ENCODE peak calls at places on chromosomes 12 and 14, in four cellular contexts. Q is neuronal stem cell, A is H1, T is trophoblast cell. V is an unnamed sample.

GRCh38 chr12:3304436-3305135 is 186.4 kb upstream of the PRMT8 start:
- DNase-seq in T (no peak), A (no peak), Q (no peak), V (peak; percentile 78)

GRCh38 chr12:79413796-79414195 is 277.0 kb downstream of the PAWR start:
- DNase-seq in A (no peak), Q (no peak), T (no peak), V (no peak)

GRCh38 chr12:57754411-57755193 is at the start of gene MARCHF9:
- DNase-seq in A (peak; percentile 81), T (peak; percentile 48), Q (no peak), V (no peak)

GRCh38 chr12:111174283-111175108 is 194.4 kb downstream of the PHETA1 start:
- DNase-seq in A (no peak), T (no peak), Q (no peak), V (no peak)

GRCh38 chr14:103334644-103335603 is 887 bp downstream of the EIF5 start:
- DNase-seq in Q (peak; percentile 57), T (peak; percentile 65), A (no peak), V (peak; percentile 67)

GRCh38 chr12:114481200-114481535 is 75.2 kb upstream of the TBX5 start:
- DNase-seq in Q (no peak), A (no peak), T (no peak), V (no peak)

GRCh38 chr12:12645485-12645884 is 33.8 kb downstream of the CREBL2 start:
- DNase-seq in Q (no peak), A (no peak), T (peak; percentile 40), V (peak; percentile 26)

GRCh38 chr12:102811125-102811737 is 105.8 kb downstream of the PAH start:
- DNase-seq in T (peak; percentile 49), Q (peak; percentile 39), A (peak; percentile 66), V (peak; percentile 3)

GRCh38 chr14:27427796-27428195 is 830.0 kb upstream of the NOVA1 start:
- DNase-seq in Q (no peak), A (no peak), T (no peak), V (peak; percentile 80)

GRCh38 chr12:106750524-106750923 is 24.0 kb upstream of the RIC8B start:
- DNase-seq in Q (no peak), A (no peak), T (no peak), V (no peak)

GRCh38 chr12:32365473-32366064 is 33.8 kb upstream of the FGD4 start:
- DNase-seq in Q (peak; percentile 70), A (no peak), T (peak; percentile 95), V (peak; percentile 78)

GRCh38 chr14:92755495-92755894 is 7.1 kb upstream of the LGMN start:
- DNase-seq in T (no peak), Q (no peak), A (no peak), V (no peak)

GRCh38 chr14:73725116-73726024 is 11.2 kb upstream of the PNMA1 start:
- DNase-seq in A (no peak), Q (no peak), T (no peak), V (peak; percentile 62)

GRCh38 chr14:32606297-32606696 is 277.2 kb downstream of the AKAP6 start:
- DNase-seq in A (no peak), Q (no peak), T (no peak), V (no peak)

GRCh38 chr14:29971101-29971500 is 43.5 kb upstream of the PRKD1 start:
- DNase-seq in A (no peak), T (no peak), Q (no peak), V (no peak)

GRCh38 chr12:94134226-94134795 is 14.1 kb upstream of the PLXNC1 start:
- DNase-seq in T (peak; percentile 77), Q (no peak), A (no peak), V (peak; percentile 60)

GRCh38 chr12:24909667-24910066 is 39.2 kb downstream of the BCAT1 start:
- DNase-seq in Q (no peak), T (peak; percentile 52), A (peak; percentile 37), V (peak; percentile 96)

GRCh38 chr12:123150273-123150803 is 552 bp downstream of the PITPNM2 start:
- DNase-seq in Q (no peak), A (no peak), T (peak; percentile 38), V (peak; percentile 20)

GRCh38 chr12:127479256-127479655 is 787.7 kb upstream of the TMEM132C start:
- DNase-seq in Q (no peak), A (peak; percentile 41), T (no peak), V (no peak)

GRCh38 chr12:101686176-101686575 is 11.3 kb upstream of the CHPT1 start:
- DNase-seq in A (no peak), T (no peak), Q (no peak), V (no peak)

GRCh38 chr12:58452546-58452945 is 467.8 kb downstream of the LRIG3 start:
- DNase-seq in Q (no peak), A (no peak), T (no peak), V (peak; percentile 16)

GRCh38 chr12:68479832-68480291 is 130.8 kb upstream of the RAP1B start:
- DNase-seq in A (no peak), Q (no peak), T (no peak), V (peak; percentile 49)

GRCh38 chr12:27123642-27124041 is 41.3 kb upstream of the C12orf71 start:
- DNase-seq in Q (no peak), T (peak; percentile 35), A (no peak), V (peak; percentile 32)

GRCh38 chr14:64788706-64789105 is 84.5 kb downstream of the PLEKHG3 start:
- DNase-seq in T (peak; percentile 62), Q (no peak), A (no peak), V (peak; percentile 77)

GRCh38 chr12:106416273-106416672 is 58.7 kb downstream of the POLR3B start:
- DNase-seq in A (no peak), T (no peak), Q (peak; percentile 45), V (no peak)

GRCh38 chr12:116366456-116366776 is 88.9 kb upstream of the MED13L start:
- DNase-seq in Q (no peak), T (peak; percentile 74), A (no peak), V (no peak)

GRCh38 chr14:69288001-69288771 is 28.2 kb downstream of the GALNT16 start:
- DNase-seq in A (peak; percentile 46), T (peak; percentile 24), Q (no peak), V (peak; percentile 66)

GRCh38 chr14:20684662-20685456 is 499 bp downstream of the RNASE4 start:
- DNase-seq in A (no peak), Q (no peak), T (peak; percentile 52), V (peak; percentile 70)

GRCh38 chr14:20683125-20683895 is 1.1 kb upstream of the RNASE4 start:
- DNase-seq in A (peak; percentile 88), T (peak; percentile 89), Q (peak; percentile 89), V (peak; percentile 93)

GRCh38 chr14:20682435-20683124 is 1.8 kb upstream of the RNASE4 start:
- DNase-seq in Q (peak; percentile 82), A (peak; percentile 76), T (peak; percentile 92), V (peak; percentile 97)

GRCh38 chr14:20682127-20682434 is 2.3 kb upstream of the RNASE4 start:
- DNase-seq in A (no peak), T (no peak), Q (no peak), V (no peak)

GRCh38 chr14:20683896-20684661 is at the start of gene RNASE4:
- DNase-seq in T (peak; percentile 91), Q (peak; percentile 66), A (peak; percentile 85), V (peak; percentile 93)
- H3K4me3 ChIP-seq in T (peak within 1 kb of the TSS; percentile 76), Q (peak within 1 kb of the TSS; percentile 91), A (peak within 1 kb of the TSS; percentile 96), V (peak within 1 kb of the TSS; percentile 73)

GRCh38 chr14:37447883-37448391 is 147.1 kb downstream of the FOXA1 start:
- DNase-seq in T (no peak), A (no peak), Q (no peak), V (no peak)
- H2BK5ac ChIP-seq in T (no peak overlapping the region), A (no peak overlapping the region), Q (no peak overlapping the region), V (no peak overlapping the region)

DNA sequence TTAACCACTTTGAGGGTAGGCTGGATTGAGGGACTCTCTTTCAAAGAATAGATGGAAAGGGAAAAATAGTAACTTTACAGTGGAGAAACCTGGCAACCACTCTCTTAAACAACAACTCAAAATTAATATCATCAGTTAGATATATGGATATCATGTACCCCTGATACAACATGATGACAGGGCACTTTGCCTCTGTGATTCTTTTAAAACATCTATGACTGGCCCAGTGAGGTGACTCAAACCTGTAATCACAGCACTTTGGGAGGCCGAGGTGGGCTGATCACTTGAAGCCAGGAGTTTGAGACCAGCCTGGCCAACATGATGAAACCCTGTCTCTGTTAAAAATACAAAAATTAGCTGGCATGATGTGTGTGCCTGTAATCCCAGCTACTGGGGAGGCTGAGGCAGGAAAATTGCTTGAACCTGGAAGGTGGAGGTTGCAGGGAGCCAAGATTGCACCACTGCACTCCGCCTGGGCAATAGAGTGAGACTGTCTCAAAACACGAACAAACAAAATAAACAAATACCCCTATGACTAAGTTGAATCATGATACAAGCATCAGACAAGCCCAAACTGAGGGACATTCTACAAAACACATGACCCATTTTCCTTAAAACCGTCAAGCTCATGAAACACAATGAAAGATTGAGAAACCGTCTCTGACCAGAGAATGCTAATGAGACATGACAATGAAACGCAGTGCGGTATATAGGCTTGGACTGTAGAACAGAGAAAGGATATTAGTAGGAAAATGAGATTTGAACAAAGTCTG is 26.4 kb upstream of the SLC7A8 start:
- DNase-seq in A (no peak), T (peak; percentile 86), Q (no peak), V (peak; percentile 66)
- H2BK12ac ChIP-seq in A (peak overlapping the region; percentile 2), T (no peak overlapping the region), Q (no peak overlapping the region), V (no peak overlapping the region)

GRCh38 chr12:85281947-85282312 is 1.9 kb downstream of the ALX1 start:
- DNase-seq in Q (no peak), T (no peak), A (no peak), V (no peak)
- H3K4me3 ChIP-seq in Q (no peak overlapping the region), T (no peak overlapping the region), A (peak overlapping the region; percentile 86), V (no peak overlapping the region)

GRCh38 chr14:72524230-72524629 is 369.7 kb downstream of the DPF3 start:
- DNase-seq in T (no peak), A (no peak), Q (no peak), V (no peak)

GRCh38 chr14:72521045-72521444 is 372.9 kb downstream of the DPF3 start:
- DNase-seq in Q (no peak), A (no peak), T (no peak), V (no peak)

GRCh38 chr14:72521968-72522741 is 371.7 kb downstream of the DPF3 start:
- DNase-seq in A (no peak), T (peak; percentile 37), Q (no peak), V (peak; percentile 28)

GRCh38 chr14:72523397-72524157 is 370.3 kb downstream of the DPF3 start:
- DNase-seq in A (no peak), Q (no peak), T (no peak), V (no peak)

GRCh38 chr14:72522847-72523246 is 371.1 kb downstream of the DPF3 start:
- DNase-seq in A (no peak), Q (no peak), T (no peak), V (no peak)
- H2BK5ac ChIP-seq in A (no peak overlapping the region), Q (no peak overlapping the region), T (no peak overlapping the region), V (no peak overlapping the region)

GRCh38 chr12:119088917-119089667 is 89.6 kb upstream of the HSPB8 start:
- DNase-seq in T (no peak), A (peak; percentile 69), Q (peak; percentile 57), V (no peak)

GRCh38 chr12:119090865-119091264 is 87.9 kb upstream of the HSPB8 start:
- DNase-seq in Q (no peak), A (no peak), T (no peak), V (no peak)

GRCh38 chr12:119089668-119090013 is 89.1 kb upstream of the HSPB8 start:
- DNase-seq in T (no peak), Q (no peak), A (no peak), V (no peak)

DNA sequence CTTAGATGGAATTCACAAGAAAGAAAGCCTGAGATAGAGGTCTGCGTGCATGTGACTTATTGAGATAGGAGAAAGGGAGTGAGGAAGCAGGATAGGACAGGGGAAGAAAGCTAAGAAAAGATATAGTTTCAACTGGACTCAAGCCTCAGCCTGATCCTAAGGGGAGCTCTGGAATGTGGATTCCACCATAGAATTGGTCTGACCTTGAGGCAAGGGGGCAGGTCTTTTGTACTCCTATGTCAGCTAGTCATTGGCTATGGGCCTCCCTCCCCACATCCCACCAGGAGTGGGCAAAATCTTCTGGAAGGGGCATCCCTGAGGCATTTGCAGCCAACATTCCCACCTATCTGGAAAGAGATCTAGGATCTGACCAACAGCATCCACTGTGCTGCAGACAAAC is 88.5 kb upstream of the HSPB8 start:
- DNase-seq in Q (no peak), T (no peak), A (no peak), V (no peak)
- H2BK12ac ChIP-seq in Q (no peak overlapping the region), T (no peak overlapping the region), A (peak overlapping the region; percentile 96), V (no peak overlapping the region)